ENCODE peak calls at places on chromosomes 16 and 17, in nine cellular contexts. One of them, this sample, is unnamed.

GRCh38 chr16:87207509-87207908 is 109.7 kb downstream of the C16orf95 start:
- DNase-seq in Peyer's patch: no peak
- DNase-seq in body of pancreas: no peak
- DNase-seq in SK-N-SH: no peak
- DNase-seq in astrocyte: peak; percentile 88
- DNase-seq in neural progenitor cell: no peak
- DNase-seq in left ventricle myocardium inferior: no peak
- DNase-seq in adrenal gland: no peak
- DNase-seq in small intestine: no peak
- DNase-seq in this sample: no peak

GRCh38 chr16:57386381-57386951 is 14.2 kb downstream of the CX3CL1 start:
- DNase-seq in left ventricle myocardium inferior: no peak
- DNase-seq in SK-N-SH: no peak
- DNase-seq in small intestine: no peak
- DNase-seq in Peyer's patch: no peak
- DNase-seq in astrocyte: no peak
- DNase-seq in neural progenitor cell: no peak
- DNase-seq in adrenal gland: no peak
- DNase-seq in body of pancreas: no peak
- DNase-seq in this sample: no peak

GRCh38 chr17:42405963-42406495 is 17.0 kb downstream of the CAVIN1 start:
- DNase-seq in SK-N-SH: peak; percentile 89
- DNase-seq in adrenal gland: peak; percentile 88
- DNase-seq in small intestine: peak; percentile 74
- DNase-seq in Peyer's patch: peak; percentile 92
- DNase-seq in body of pancreas: peak; percentile 82
- DNase-seq in astrocyte: peak; percentile 40
- DNase-seq in neural progenitor cell: peak; percentile 83
- DNase-seq in left ventricle myocardium inferior: peak; percentile 88
- DNase-seq in this sample: peak; percentile 93

GRCh38 chr17:17137731-17138585 is 68.2 kb downstream of the PLD6 start:
- DNase-seq in adrenal gland: no peak
- DNase-seq in Peyer's patch: no peak
- DNase-seq in SK-N-SH: no peak
- DNase-seq in body of pancreas: peak; percentile 33
- DNase-seq in left ventricle myocardium inferior: no peak
- DNase-seq in astrocyte: no peak
- DNase-seq in small intestine: no peak
- DNase-seq in neural progenitor cell: no peak
- DNase-seq in this sample: no peak

GRCh38 chr16:57354311-57354710 is 4.3 kb upstream of the CCL22 start:
- DNase-seq in Peyer's patch: no peak
- DNase-seq in small intestine: no peak
- DNase-seq in adrenal gland: no peak
- DNase-seq in astrocyte: no peak
- DNase-seq in neural progenitor cell: no peak
- DNase-seq in body of pancreas: no peak
- DNase-seq in left ventricle myocardium inferior: no peak
- DNase-seq in SK-N-SH: no peak
- DNase-seq in this sample: no peak

GRCh38 chr17:57927048-57927723 is 28.0 kb downstream of the CUEDC1 start:
- DNase-seq in neural progenitor cell: peak; percentile 94
- DNase-seq in small intestine: no peak
- DNase-seq in astrocyte: peak; percentile 72
- DNase-seq in SK-N-SH: peak; percentile 45
- DNase-seq in adrenal gland: peak; percentile 23
- DNase-seq in body of pancreas: peak; percentile 55
- DNase-seq in Peyer's patch: no peak
- DNase-seq in left ventricle myocardium inferior: peak; percentile 47
- DNase-seq in this sample: no peak

GRCh38 chr17:35889818-35890773 is 9.9 kb upstream of the CCL5 start:
- DNase-seq in body of pancreas: no peak
- DNase-seq in small intestine: no peak
- DNase-seq in astrocyte: peak; percentile 56
- DNase-seq in Peyer's patch: no peak
- DNase-seq in neural progenitor cell: peak; percentile 11
- DNase-seq in left ventricle myocardium inferior: no peak
- DNase-seq in SK-N-SH: peak; percentile 60
- DNase-seq in adrenal gland: peak; percentile 68
- DNase-seq in this sample: no peak

GRCh38 chr17:45436625-45437460 is 4.2 kb upstream of the ARHGAP27 start:
- DNase-seq in adrenal gland: no peak
- DNase-seq in left ventricle myocardium inferior: no peak
- DNase-seq in Peyer's patch: no peak
- DNase-seq in small intestine: no peak
- DNase-seq in astrocyte: no peak
- DNase-seq in neural progenitor cell: no peak
- DNase-seq in SK-N-SH: peak; percentile 56
- DNase-seq in body of pancreas: no peak
- DNase-seq in this sample: no peak

GRCh38 chr17:70076189-70076588 is 1.2 kb downstream of the KCNJ16 start:
- DNase-seq in astrocyte: peak; percentile 58
- DNase-seq in small intestine: no peak
- DNase-seq in neural progenitor cell: no peak
- DNase-seq in left ventricle myocardium inferior: no peak
- DNase-seq in Peyer's patch: no peak
- DNase-seq in body of pancreas: no peak
- DNase-seq in SK-N-SH: no peak
- DNase-seq in adrenal gland: no peak
- DNase-seq in this sample: no peak

GRCh38 chr16:11094075-11094593 is 149.8 kb downstream of the CLEC16A start:
- DNase-seq in neural progenitor cell: no peak
- DNase-seq in Peyer's patch: peak; percentile 65
- DNase-seq in body of pancreas: no peak
- DNase-seq in adrenal gland: peak; percentile 64
- DNase-seq in small intestine: no peak
- DNase-seq in SK-N-SH: no peak
- DNase-seq in astrocyte: peak; percentile 67
- DNase-seq in left ventricle myocardium inferior: no peak
- DNase-seq in this sample: no peak

GRCh38 chr17:62966426-62967110 is 533 bp downstream of the TANC2 start:
- DNase-seq in left ventricle myocardium inferior: peak; percentile 64
- DNase-seq in neural progenitor cell: peak; percentile 73
- DNase-seq in SK-N-SH: no peak
- DNase-seq in small intestine: no peak
- DNase-seq in Peyer's patch: no peak
- DNase-seq in astrocyte: no peak
- DNase-seq in adrenal gland: peak; percentile 10
- DNase-seq in body of pancreas: peak; percentile 69
- DNase-seq in this sample: no peak

GRCh38 chr17:4499431-4500187 is 928 bp downstream of the SPNS2 start:
- DNase-seq in left ventricle myocardium inferior: no peak
- DNase-seq in small intestine: peak; percentile 38
- DNase-seq in SK-N-SH: peak; percentile 75
- DNase-seq in astrocyte: no peak
- DNase-seq in Peyer's patch: no peak
- DNase-seq in adrenal gland: no peak
- DNase-seq in neural progenitor cell: peak; percentile 72
- DNase-seq in body of pancreas: no peak
- DNase-seq in this sample: no peak

GRCh38 chr16:13441675-13442074 is 478.3 kb upstream of the ERCC4 start:
- DNase-seq in small intestine: no peak
- DNase-seq in astrocyte: no peak
- DNase-seq in SK-N-SH: no peak
- DNase-seq in Peyer's patch: no peak
- DNase-seq in neural progenitor cell: no peak
- DNase-seq in left ventricle myocardium inferior: no peak
- DNase-seq in adrenal gland: no peak
- DNase-seq in body of pancreas: no peak
- DNase-seq in this sample: no peak

GRCh38 chr17:14355556-14355955 is 54.7 kb downstream of the HS3ST3B1 start:
- DNase-seq in Peyer's patch: no peak
- DNase-seq in left ventricle myocardium inferior: no peak
- DNase-seq in small intestine: no peak
- DNase-seq in SK-N-SH: no peak
- DNase-seq in neural progenitor cell: no peak
- DNase-seq in body of pancreas: no peak
- DNase-seq in adrenal gland: no peak
- DNase-seq in astrocyte: no peak
- DNase-seq in this sample: no peak

GRCh38 chr17:50426814-50427787 is 1.1 kb downstream of the ACSF2 start:
- DNase-seq in body of pancreas: peak; percentile 26
- DNase-seq in SK-N-SH: peak; percentile 72
- DNase-seq in astrocyte: no peak
- DNase-seq in Peyer's patch: peak; percentile 71
- DNase-seq in adrenal gland: peak; percentile 49
- DNase-seq in small intestine: peak; percentile 68
- DNase-seq in neural progenitor cell: peak; percentile 35
- DNase-seq in left ventricle myocardium inferior: peak; percentile 17
- DNase-seq in this sample: peak; percentile 61

GRCh38 chr17:13393841-13394710 is 207.7 kb downstream of the HS3ST3A1 start:
- DNase-seq in small intestine: no peak
- DNase-seq in adrenal gland: no peak
- DNase-seq in astrocyte: peak; percentile 94
- DNase-seq in SK-N-SH: no peak
- DNase-seq in body of pancreas: no peak
- DNase-seq in left ventricle myocardium inferior: no peak
- DNase-seq in Peyer's patch: no peak
- DNase-seq in neural progenitor cell: no peak
- DNase-seq in this sample: no peak

GRCh38 chr17:27477050-27477647 is 20.9 kb downstream of the KSR1 start:
- DNase-seq in small intestine: no peak
- DNase-seq in left ventricle myocardium inferior: no peak
- DNase-seq in Peyer's patch: no peak
- DNase-seq in body of pancreas: no peak
- DNase-seq in adrenal gland: no peak
- DNase-seq in SK-N-SH: no peak
- DNase-seq in neural progenitor cell: no peak
- DNase-seq in astrocyte: no peak
- DNase-seq in this sample: no peak
- H3K4me1 ChIP-seq in small intestine: peaks cover 4% of the 10 kb centered on the region
- H3K4me1 ChIP-seq in left ventricle myocardium inferior: peaks cover 51% of the 10 kb centered on the region
- H3K4me1 ChIP-seq in Peyer's patch: peaks cover 21% of the 10 kb centered on the region
- H3K4me1 ChIP-seq in body of pancreas: peaks cover 22% of the 10 kb centered on the region
- H3K4me1 ChIP-seq in adrenal gland: peaks cover 10% of the 10 kb centered on the region
- H3K4me1 ChIP-seq in SK-N-SH: peaks cover 4% of the 10 kb centered on the region
- H3K4me1 ChIP-seq in neural progenitor cell: peaks cover 10% of the 10 kb centered on the region
- H3K4me1 ChIP-seq in astrocyte: peaks cover 13% of the 10 kb centered on the region
- H3K4me1 ChIP-seq in this sample: no peaks in the 10 kb centered on the region

DNA sequence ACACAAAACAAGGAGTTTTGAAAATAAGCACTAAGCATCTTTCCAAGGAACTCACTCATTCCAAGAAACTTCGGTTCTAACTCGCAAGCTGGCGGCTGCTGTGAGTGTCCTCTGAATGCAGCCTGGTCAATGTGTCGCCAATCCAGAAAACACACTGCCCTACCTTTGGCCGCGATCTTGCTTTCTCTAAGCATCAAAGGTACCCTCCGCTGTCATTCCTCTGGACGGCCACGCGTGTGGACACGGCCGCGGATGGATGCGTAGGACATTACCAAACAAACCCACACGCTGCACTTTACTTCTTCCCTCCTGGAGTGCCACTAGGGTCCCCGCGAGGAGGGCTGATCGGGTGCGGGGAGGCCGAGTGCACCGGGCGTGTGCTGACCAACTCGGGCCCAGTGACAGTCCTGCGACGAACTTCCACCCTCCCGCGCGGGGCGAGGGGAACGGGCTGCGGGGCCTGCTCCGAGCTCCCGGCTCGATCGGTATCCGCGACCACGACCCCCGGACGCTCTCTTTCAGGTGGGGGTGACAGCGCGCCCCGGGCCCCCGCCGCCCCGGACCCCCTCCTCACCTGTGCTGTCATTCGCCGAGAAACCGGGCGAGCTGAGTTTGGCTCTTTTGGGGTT is 1.1 kb downstream of the CREBBP start:
- DNase-seq in astrocyte: no peak
- DNase-seq in body of pancreas: peak; percentile 35
- DNase-seq in neural progenitor cell: peak; percentile 54
- DNase-seq in Peyer's patch: peak; percentile 65
- DNase-seq in left ventricle myocardium inferior: peak; percentile 36
- DNase-seq in small intestine: peak; percentile 51
- DNase-seq in adrenal gland: peak; percentile 23
- DNase-seq in SK-N-SH: peak; percentile 54
- DNase-seq in this sample: no peak
- H3K4me1 ChIP-seq in astrocyte: peaks cover 25% of the 10 kb centered on the region
- H3K4me1 ChIP-seq in body of pancreas: peaks cover 49% of the 10 kb centered on the region
- H3K4me1 ChIP-seq in neural progenitor cell: peaks cover 40% of the 10 kb centered on the region
- H3K4me1 ChIP-seq in Peyer's patch: peaks cover 13% of the 10 kb centered on the region
- H3K4me1 ChIP-seq in left ventricle myocardium inferior: peaks cover 60% of the 10 kb centered on the region
- H3K4me1 ChIP-seq in small intestine: peaks cover 30% of the 10 kb centered on the region
- H3K4me1 ChIP-seq in adrenal gland: peaks cover 25% of the 10 kb centered on the region
- H3K4me1 ChIP-seq in SK-N-SH: peaks cover 12% of the 10 kb centered on the region
- H3K4me1 ChIP-seq in this sample: no peaks in the 10 kb centered on the region

DNA sequence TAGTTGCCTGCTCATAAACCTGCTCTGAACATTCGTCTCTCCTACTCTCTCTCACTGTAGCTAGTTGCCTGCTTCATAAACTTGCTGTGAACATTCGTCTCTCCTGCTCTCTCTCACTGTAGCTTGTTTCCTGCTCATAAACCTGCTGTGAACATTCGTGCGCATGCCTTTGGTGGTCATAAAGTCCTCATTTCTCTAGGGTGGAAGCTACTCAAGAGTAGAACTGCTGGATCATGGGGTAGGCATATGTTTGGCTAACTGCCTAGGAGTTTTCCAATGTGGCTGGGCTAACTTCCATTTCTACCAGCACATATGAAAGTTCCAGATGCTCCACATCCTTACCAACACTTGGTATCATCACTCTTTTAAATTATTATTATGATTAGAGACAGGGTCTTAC is 174.6 kb upstream of the RPH3AL start:
- DNase-seq in neural progenitor cell: no peak
- DNase-seq in small intestine: no peak
- DNase-seq in adrenal gland: no peak
- DNase-seq in body of pancreas: no peak
- DNase-seq in SK-N-SH: no peak
- DNase-seq in Peyer's patch: no peak
- DNase-seq in left ventricle myocardium inferior: no peak
- DNase-seq in astrocyte: no peak
- DNase-seq in this sample: no peak
- H3K4me1 ChIP-seq in neural progenitor cell: peaks cover 9% of the 10 kb centered on the region
- H3K4me1 ChIP-seq in small intestine: no peaks in the 10 kb centered on the region
- H3K4me1 ChIP-seq in adrenal gland: no peaks in the 10 kb centered on the region
- H3K4me1 ChIP-seq in body of pancreas: no peaks in the 10 kb centered on the region
- H3K4me1 ChIP-seq in SK-N-SH: no peaks in the 10 kb centered on the region
- H3K4me1 ChIP-seq in Peyer's patch: no peaks in the 10 kb centered on the region
- H3K4me1 ChIP-seq in left ventricle myocardium inferior: peaks cover 3% of the 10 kb centered on the region
- H3K4me1 ChIP-seq in astrocyte: peaks cover 5% of the 10 kb centered on the region
- H3K4me1 ChIP-seq in this sample: no peaks in the 10 kb centered on the region

DNA sequence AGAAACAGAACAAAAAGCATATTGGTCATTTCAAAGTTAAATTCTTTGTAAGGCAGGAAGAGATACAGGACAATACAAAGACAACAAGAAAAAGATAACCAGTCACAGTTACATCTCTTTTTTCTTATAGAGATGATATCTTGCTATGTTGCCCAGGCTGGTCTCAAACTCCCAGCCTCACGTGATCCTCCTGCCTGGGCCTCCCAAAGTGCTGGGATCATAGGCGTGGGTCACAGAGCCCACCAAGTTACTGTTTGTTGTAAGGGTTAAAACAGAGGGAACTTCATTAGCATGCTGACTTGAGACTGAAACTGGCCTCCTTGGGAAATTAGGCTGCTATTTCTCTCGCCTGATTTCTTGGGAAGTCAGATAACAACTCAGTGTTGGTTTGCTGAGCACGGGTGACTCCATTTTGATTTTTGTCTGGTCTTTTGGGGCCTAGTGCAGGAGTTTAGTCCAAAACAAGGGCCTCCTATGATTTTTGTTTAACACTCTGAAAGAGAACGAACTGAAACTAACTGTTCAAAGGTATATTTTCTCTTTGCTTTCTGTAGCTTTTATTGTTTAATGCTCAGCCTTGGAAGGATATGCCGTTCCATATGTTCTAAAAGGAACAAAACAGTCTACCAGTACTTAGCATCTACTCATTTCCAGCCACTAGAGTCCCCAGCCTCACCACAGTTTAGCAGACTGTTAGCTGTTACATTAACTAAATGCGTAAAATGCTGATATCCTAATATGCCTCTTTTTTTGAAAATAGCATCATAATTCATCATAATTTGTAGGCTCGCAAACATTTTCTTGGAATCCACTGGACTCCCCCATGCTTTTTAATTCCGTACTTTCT is 31.4 kb upstream of the SEC14L1 start:
- DNase-seq in neural progenitor cell: no peak
- DNase-seq in adrenal gland: no peak
- DNase-seq in astrocyte: no peak
- DNase-seq in Peyer's patch: no peak
- DNase-seq in SK-N-SH: no peak
- DNase-seq in body of pancreas: no peak
- DNase-seq in left ventricle myocardium inferior: no peak
- DNase-seq in small intestine: no peak
- DNase-seq in this sample: no peak
- H3K4me1 ChIP-seq in neural progenitor cell: peaks cover 27% of the 10 kb centered on the region
- H3K4me1 ChIP-seq in adrenal gland: peaks cover 10% of the 10 kb centered on the region
- H3K4me1 ChIP-seq in astrocyte: peaks cover 10% of the 10 kb centered on the region
- H3K4me1 ChIP-seq in Peyer's patch: peaks cover 10% of the 10 kb centered on the region
- H3K4me1 ChIP-seq in SK-N-SH: peaks cover 13% of the 10 kb centered on the region
- H3K4me1 ChIP-seq in body of pancreas: no peaks in the 10 kb centered on the region
- H3K4me1 ChIP-seq in left ventricle myocardium inferior: peaks cover 68% of the 10 kb centered on the region
- H3K4me1 ChIP-seq in small intestine: no peaks in the 10 kb centered on the region
- H3K4me1 ChIP-seq in this sample: peaks cover 17% of the 10 kb centered on the region